ENCODE peak calls at places on chromosome 4, in eight cellular contexts. P is choroid plexus epithelial cell, O is GM13977, C is fibroblast of pulmonary artery, V is bronchial epithelial cell, M is testis, G is A549, I is Calu3. Q is an unnamed sample.

GRCh38 chr4:148355442-148356123 is 86.6 kb downstream of the NR3C2 start:
- DNase-seq in P (no peak), O (no peak), C (no peak), V (no peak), M (no peak), G (no peak), I (no peak), Q (no peak)

GRCh38 chr4:159390648-159391047 is 287.8 kb downstream of the RAPGEF2 start:
- DNase-seq in P (peak), O (no peak), C (peak), V (peak), M (no peak), G (no peak), I (peak), Q (no peak)

GRCh38 chr4:3421470-3421869 is 20.3 kb upstream of the HGFAC start:
- DNase-seq in P (no peak), O (no peak), C (no peak), V (no peak), M (no peak), G (no peak), I (no peak), Q (no peak)

GRCh38 chr4:185764880-185765279 is 47.1 kb downstream of the SORBS2 start:
- DNase-seq in P (peak), O (no peak), C (no peak), V (peak), M (no peak), G (no peak), I (no peak), Q (no peak)

GRCh38 chr4:2570551-2571222 is 34.2 kb downstream of the FAM193A start:
- DNase-seq in P (no peak), O (peak), C (no peak), V (no peak), M (no peak), G (no peak), I (no peak), Q (peak)

GRCh38 chr4:34105311-34105710 is 2139.0 kb downstream of the ARAP2 start:
- DNase-seq in P (peak), O (no peak), C (peak), V (peak), M (no peak), G (no peak), I (no peak), Q (no peak)

GRCh38 chr4:123478859-123479345 is 82.3 kb downstream of the SPRY1 start:
- DNase-seq in P (peak), O (no peak), C (peak), V (peak), M (no peak), G (no peak), I (peak), Q (peak)

GRCh38 chr4:143458966-143459365 is 54.5 kb upstream of the SMARCA5 start:
- DNase-seq in P (no peak), O (no peak), C (no peak), V (no peak), M (no peak), G (no peak), I (no peak), Q (no peak)

GRCh38 chr4:114386637-114387233 is 211.9 kb upstream of the UGT8 start:
- DNase-seq in P (peak), O (peak), C (peak), V (peak), M (no peak), G (no peak), I (peak), Q (peak)

GRCh38 chr4:25667931-25668557 is 12.4 kb downstream of the SLC34A2 start:
- DNase-seq in P (peak), O (no peak), C (peak), V (no peak), M (no peak), G (no peak), I (no peak), Q (no peak)

GRCh38 chr4:99529218-99529617 is 18.4 kb downstream of the C4orf17 start:
- DNase-seq in P (peak), O (no peak), C (peak), V (no peak), M (no peak), G (no peak), I (no peak), Q (no peak)

GRCh38 chr4:66585767-66586166 is 915.5 kb upstream of the EPHA5 start:
- DNase-seq in P (no peak), O (no peak), C (no peak), V (no peak), M (no peak), G (no peak), I (no peak), Q (no peak)

GRCh38 chr4:16794816-16795445 is 103.5 kb downstream of the LDB2 start:
- DNase-seq in P (peak), O (peak), C (peak), V (no peak), M (peak), G (no peak), I (peak), Q (peak)

GRCh38 chr4:122827258-122827887 is 742 bp downstream of the FGF2 start:
- DNase-seq in P (peak), O (peak), C (peak), V (no peak), M (peak), G (peak), I (peak), Q (peak)

GRCh38 chr4:39658756-39659155 is 20.1 kb upstream of the SMIM14 start:
- DNase-seq in P (peak), O (no peak), C (peak), V (no peak), M (no peak), G (no peak), I (no peak), Q (no peak)

GRCh38 chr4:82797591-82798081 is 960 bp downstream of the SCD5 start:
- DNase-seq in P (no peak), O (peak), C (no peak), V (no peak), M (peak), G (no peak), I (peak), Q (peak)

GRCh38 chr4:13162886-13163285 is 321.3 kb downstream of the RAB28 start:
- DNase-seq in P (no peak), O (no peak), C (no peak), V (no peak), M (peak), G (no peak), I (no peak), Q (no peak)

GRCh38 chr4:77819409-77819835 is 254 bp upstream of the CNOT6L start:
- DNase-seq in P (peak), O (peak), C (peak), V (no peak), M (peak), G (no peak), I (peak), Q (no peak)

GRCh38 chr4:108141213-108142045 is 27.3 kb downstream of the LEF1 start:
- DNase-seq in P (no peak), O (no peak), C (no peak), V (no peak), M (no peak), G (no peak), I (no peak), Q (peak)

GRCh38 chr4:177393236-177393635 is 49.0 kb downstream of the AGA start:
- DNase-seq in P (no peak), O (no peak), C (no peak), V (no peak), M (no peak), G (no peak), I (no peak), Q (peak)

GRCh38 chr4:89352541-89352940 is 44.9 kb upstream of the GPRIN3 start:
- DNase-seq in P (no peak), O (no peak), C (no peak), V (no peak), M (no peak), G (no peak), I (no peak), Q (no peak)

GRCh38 chr4:27791640-27792039 is 931.0 kb downstream of the STIM2 start:
- DNase-seq in P (peak), O (no peak), C (peak), V (peak), M (no peak), G (no peak), I (no peak), Q (no peak)

GRCh38 chr4:122882830-122883229 is 39.6 kb downstream of the NUDT6 start:
- DNase-seq in P (no peak), O (no peak), C (no peak), V (no peak), M (no peak), G (no peak), I (no peak), Q (no peak)

GRCh38 chr4:184250795-184251679 is 33.4 kb upstream of the ENPP6 start:
- DNase-seq in P (peak), O (peak), C (peak), V (peak), M (no peak), G (peak), I (peak), Q (peak)

GRCh38 chr4:110224812-110225211 is 26.4 kb upstream of the ELOVL6 start:
- DNase-seq in P (no peak), O (no peak), C (no peak), V (peak), M (no peak), G (no peak), I (no peak), Q (no peak)

GRCh38 chr4:4662230-4662629 is 120.4 kb upstream of the STX18 start:
- DNase-seq in P (no peak), O (no peak), C (no peak), V (no peak), M (no peak), G (no peak), I (no peak), Q (no peak)

GRCh38 chr4:168124008-168124641 is 31.8 kb downstream of the ANXA10 start:
- DNase-seq in P (peak), O (no peak), C (peak), V (peak), M (no peak), G (no peak), I (no peak), Q (no peak)

GRCh38 chr4:110417151-110417550 is 58.8 kb upstream of the ENPEP start:
- DNase-seq in P (peak), O (no peak), C (no peak), V (peak), M (no peak), G (no peak), I (no peak), Q (no peak)

GRCh38 chr4:73446336-73446938 is 10.4 kb downstream of the AFP start:
- DNase-seq in P (peak), O (peak), C (peak), V (peak), M (peak), G (peak), I (peak), Q (peak)

GRCh38 chr4:150010525-150011126 is 67.6 kb upstream of the DCLK2 start:
- DNase-seq in P (peak), O (peak), C (peak), V (peak), M (peak), G (peak), I (peak), Q (peak)

GRCh38 chr4:15898902-15899301 is 39.6 kb downstream of the FGFBP1 start:
- DNase-seq in P (no peak), O (no peak), C (no peak), V (peak), M (no peak), G (no peak), I (no peak), Q (no peak)

GRCh38 chr4:162457071-162457865 is 293.5 kb upstream of the FSTL5 start:
- DNase-seq in P (no peak), O (no peak), C (no peak), V (peak), M (no peak), G (no peak), I (no peak), Q (no peak)

DNA sequence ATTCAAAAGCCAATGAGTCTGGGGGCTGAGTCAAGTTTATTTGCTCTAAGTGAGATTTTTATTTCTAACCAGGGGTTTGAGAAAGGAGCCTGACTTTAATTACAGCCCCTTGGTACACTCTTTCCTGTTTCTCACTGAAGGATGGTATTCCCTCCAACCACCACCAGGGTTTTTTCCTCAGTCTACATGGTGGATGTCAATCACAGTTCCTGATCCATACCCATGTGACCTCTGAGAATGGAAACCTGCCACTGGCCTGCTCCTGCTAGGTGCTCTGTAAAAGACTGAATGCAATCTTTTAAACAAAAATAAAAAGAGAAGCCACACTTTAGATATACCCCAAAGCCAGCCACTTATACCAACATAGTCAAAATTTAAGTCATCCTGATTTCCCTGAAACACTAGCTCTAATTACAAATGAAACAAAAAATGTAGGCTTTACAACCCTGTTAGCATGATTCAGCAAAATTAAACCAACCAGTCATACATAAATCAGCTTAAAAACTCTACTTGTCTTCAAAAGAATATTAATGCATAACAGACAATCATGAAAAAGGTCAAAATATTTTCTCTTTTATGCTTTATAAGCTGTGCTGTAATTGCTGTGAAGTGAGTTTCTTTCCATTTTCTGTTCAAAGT is 112.1 kb upstream of the NWD2 start:
- DNase-seq in P (no peak), O (no peak), C (no peak), V (no peak), M (no peak), G (no peak), I (no peak), Q (no peak)
- TF ChIP-seq CTCF in P (no peak), O (no peak), C (no peak), V (no peak), M (peak), G (no peak), I (no peak), Q (no peak)

GRCh38 chr4:151100517-151100916 is 1.1 kb downstream of the RPS3A start:
- DNase-seq in P (no peak), O (no peak), C (no peak), V (no peak), M (no peak), G (no peak), I (no peak), Q (no peak)
- TF ChIP-seq CTCF in P (no peak), O (no peak), C (no peak), V (no peak), M (no peak), G (no peak), I (no peak), Q (no peak)

GRCh38 chr4:169208516-169208915 is 62.2 kb downstream of the SH3RF1 start:
- DNase-seq in P (peak), O (no peak), C (no peak), V (peak), M (no peak), G (no peak), I (no peak), Q (no peak)

GRCh38 chr4:169210516-169211108 is 60.1 kb downstream of the SH3RF1 start:
- DNase-seq in P (no peak), O (peak), C (no peak), V (no peak), M (no peak), G (no peak), I (no peak), Q (no peak)

GRCh38 chr4:169207436-169208089 is 63.2 kb downstream of the SH3RF1 start:
- DNase-seq in P (peak), O (no peak), C (no peak), V (no peak), M (no peak), G (no peak), I (no peak), Q (no peak)

GRCh38 chr4:169208090-169208455 is 62.7 kb downstream of the SH3RF1 start:
- DNase-seq in P (peak), O (no peak), C (no peak), V (no peak), M (no peak), G (no peak), I (no peak), Q (no peak)

DNA sequence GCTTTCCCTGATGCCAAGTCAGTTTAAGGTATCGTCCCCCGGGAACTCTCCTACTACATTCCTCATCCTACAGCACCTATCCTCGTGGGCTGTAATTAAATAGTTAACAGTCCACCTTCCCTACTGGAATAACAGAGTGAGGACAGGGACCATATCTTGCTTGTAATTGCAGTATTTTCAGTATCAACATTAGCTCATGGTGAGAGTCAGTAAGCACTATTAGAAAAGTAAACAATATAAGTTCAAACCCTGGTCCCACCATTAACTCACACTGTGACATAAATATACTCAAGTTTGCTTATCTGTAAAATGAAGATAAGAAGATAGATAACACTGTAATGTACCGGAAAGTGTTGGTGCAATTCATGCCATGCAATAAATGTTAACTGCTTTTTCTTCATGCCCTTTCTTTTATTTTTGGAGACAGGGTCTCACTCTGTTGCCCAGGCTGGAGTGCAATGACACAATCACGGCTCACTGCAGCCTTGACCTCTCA is 61.3 kb downstream of the SH3RF1 start:
- DNase-seq in P (no peak), O (no peak), C (no peak), V (no peak), M (no peak), G (no peak), I (no peak), Q (no peak)
- TF ChIP-seq CTCF in P (no peak), O (no peak), C (no peak), V (no peak), M (no peak), G (no peak), I (no peak), Q (no peak)

DNA sequence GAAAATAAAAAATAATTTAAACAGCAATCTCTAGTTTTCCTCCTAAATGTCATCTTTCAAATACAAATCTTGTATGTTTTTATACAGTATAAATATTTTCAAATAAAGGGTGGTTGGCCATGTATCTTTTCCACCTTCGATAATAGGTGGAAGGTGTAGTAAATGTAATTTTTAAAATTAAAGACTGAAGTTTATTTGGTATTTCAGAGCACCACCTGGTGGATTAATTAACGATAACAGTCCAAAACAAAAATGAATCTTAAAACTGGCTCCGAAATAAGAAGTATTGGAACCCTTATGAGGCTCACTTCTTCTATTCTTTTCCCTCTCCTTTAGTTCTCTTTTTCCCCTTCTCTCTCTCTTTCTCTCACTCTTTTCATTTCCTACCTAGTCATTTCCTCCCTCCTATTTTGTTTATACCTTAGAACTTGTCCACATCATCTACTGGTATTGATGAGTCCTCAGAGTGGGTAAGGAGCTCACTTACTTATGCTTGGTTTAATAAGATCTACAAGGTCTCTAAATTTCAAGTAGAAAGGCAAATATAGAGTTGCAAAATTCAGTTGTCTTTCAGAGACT is 82.9 kb upstream of the EXOC1L start:
- DNase-seq in P (peak), O (peak), C (peak), V (peak), M (no peak), G (no peak), I (no peak), Q (no peak)
- TF ChIP-seq CTCF in P (peak), O (peak), C (peak), V (peak), M (peak), G (peak), I (peak), Q (peak)

GRCh38 chr4:80798082-80798481 is 232.4 kb upstream of the BMP3 start:
- DNase-seq in P (no peak), O (no peak), C (no peak), V (no peak), M (no peak), G (no peak), I (no peak), Q (peak)
- TF ChIP-seq CTCF in P (no peak), O (no peak), C (no peak), V (no peak), M (no peak), G (no peak), I (no peak), Q (no peak)

GRCh38 chr4:46387956-46388355 is 2.0 kb downstream of the GABRA2 start:
- DNase-seq in P (peak), O (no peak), C (no peak), V (no peak), M (no peak), G (no peak), I (no peak), Q (no peak)
- TF ChIP-seq CTCF in P (no peak), O (no peak), C (no peak), V (no peak), M (no peak), G (no peak), I (no peak), Q (no peak)

DNA sequence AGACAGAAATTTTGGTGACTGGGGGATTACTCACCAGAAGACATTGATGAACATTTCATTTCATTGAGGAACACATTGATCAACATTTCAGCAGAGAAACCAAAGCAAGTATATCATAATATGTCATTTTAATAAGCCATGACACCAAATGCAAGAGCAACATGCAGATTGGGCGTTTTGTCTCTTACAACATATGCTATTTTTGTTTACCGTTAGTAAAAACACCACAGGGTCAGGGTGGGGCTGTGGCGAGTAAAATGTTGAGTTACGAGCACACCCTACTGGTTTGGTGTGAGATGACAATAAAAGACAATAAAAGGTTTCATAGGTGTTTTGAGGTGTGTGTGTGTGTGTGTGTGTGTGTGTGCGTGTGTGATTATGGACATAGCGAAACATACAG is 294.5 kb downstream of the PDGFC start:
- DNase-seq in P (peak), O (no peak), C (peak), V (peak), M (no peak), G (peak), I (peak), Q (no peak)
- TF ChIP-seq CTCF in P (peak), O (no peak), C (peak), V (peak), M (peak), G (peak), I (peak), Q (no peak)

DNA sequence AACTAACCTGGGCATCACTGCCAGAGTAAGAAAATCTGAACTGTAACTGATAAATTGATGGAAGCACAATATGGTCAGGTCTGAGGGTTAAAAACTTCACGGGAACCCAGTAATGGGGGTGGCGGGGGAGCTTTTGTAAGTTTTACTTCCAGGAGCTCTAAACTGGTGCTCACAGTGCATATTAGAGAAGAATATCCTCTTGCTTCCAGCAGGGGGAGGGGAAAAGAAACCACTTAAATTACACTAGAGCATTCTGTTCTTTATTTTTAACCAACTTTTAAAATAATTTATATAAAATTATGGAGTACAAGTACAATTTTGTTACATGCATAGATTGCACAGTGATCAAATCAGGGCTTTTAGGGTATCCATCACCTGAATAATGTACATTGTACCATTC is 33.7 kb downstream of the WDR17 start:
- DNase-seq in P (peak), O (no peak), C (no peak), V (no peak), M (no peak), G (no peak), I (no peak), Q (no peak)
- TF ChIP-seq CTCF in P (peak), O (no peak), C (peak), V (no peak), M (no peak), G (no peak), I (no peak), Q (no peak)

GRCh38 chr4:139889194-139889762 is 223.7 kb downstream of the MGST2 start:
- DNase-seq in P (no peak), O (no peak), C (no peak), V (peak), M (no peak), G (no peak), I (no peak), Q (peak)
- TF ChIP-seq CTCF in P (no peak), O (no peak), C (no peak), V (no peak), M (no peak), G (no peak), I (no peak), Q (no peak)

Q was measured in activated CD8-positive, alpha-beta T cell treated with anti-CD3 and anti-CD28 coated beads for 36 hours.